ENCODE peak calls at places on chromosomes 2 and 18, in eight cellular contexts. T is RWPE1, G is GM12892, W is GM12891, L is kidney, F is T-helper 1 cell, V is skeletal muscle cell, I is HFFc6. D is an unnamed sample.
A peak's percentile ranks its signal among the peaks of the same experiment; 100 is the strongest.

GRCh38 chr2:86622409-86622877 is 1.2 kb downstream of the RNF103 start:
- DNase-seq in T (peak; percentile 14), G (no peak), W (no peak), L (peak; percentile 75), F (no peak), V (no peak), I (no peak), D (peak; percentile 17)

GRCh38 chr18:42929857-42930256 is 185.6 kb downstream of the RIT2 start:
- DNase-seq in T (no peak), G (no peak), W (no peak), L (no peak), F (no peak), V (peak; percentile 56), I (no peak), D (no peak)

GRCh38 chr2:96245609-96246390 is 20.0 kb downstream of the TMEM127 start:
- DNase-seq in T (no peak), G (no peak), W (no peak), L (peak; percentile 53), F (no peak), V (no peak), I (peak; percentile 46), D (no peak)

GRCh38 chr2:71122917-71123316 is 7.1 kb downstream of the MCEE start:
- DNase-seq in T (peak; percentile 8), G (no peak), W (no peak), L (no peak), F (no peak), V (no peak), I (no peak), D (no peak)

GRCh38 chr2:10253596-10254372 is 48.9 kb upstream of the HPCAL1 start:
- DNase-seq in T (no peak), G (no peak), W (no peak), L (peak; percentile 56), F (no peak), V (no peak), I (no peak), D (no peak)

GRCh38 chr2:65357095-65357958 is 75.1 kb downstream of the SPRED2 start:
- DNase-seq in T (no peak), G (no peak), W (no peak), L (no peak), F (no peak), V (no peak), I (no peak), D (no peak)

GRCh38 chr18:68520406-68521075 is 194.4 kb downstream of the TMX3 start:
- DNase-seq in T (no peak), G (no peak), W (no peak), L (no peak), F (no peak), V (peak; percentile 61), I (peak; percentile 59), D (no peak)

GRCh38 chr2:45168731-45169338 is 159.6 kb upstream of the SIX2 start:
- DNase-seq in T (peak; percentile 51), G (peak; percentile 27), W (peak; percentile 44), L (no peak), F (no peak), V (no peak), I (no peak), D (no peak)

GRCh38 chr2:145228506-145228905 is 708.6 kb upstream of the ZEB2 start:
- DNase-seq in T (no peak), G (no peak), W (no peak), L (no peak), F (no peak), V (peak; percentile 12), I (peak; percentile 10), D (no peak)

GRCh38 chr2:45814951-45815621 is 163.6 kb downstream of the PRKCE start:
- DNase-seq in T (no peak), G (no peak), W (no peak), L (no peak), F (no peak), V (no peak), I (no peak), D (no peak)

GRCh38 chr2:186718895-186719294 is 25.0 kb downstream of the FAM171B start:
- DNase-seq in T (no peak), G (no peak), W (no peak), L (no peak), F (no peak), V (no peak), I (no peak), D (no peak)

GRCh38 chr2:20016346-20016745 is 3.9 kb upstream of the MATN3 start:
- DNase-seq in T (no peak), G (no peak), W (no peak), L (no peak), F (no peak), V (no peak), I (no peak), D (no peak)

GRCh38 chr18:74378179-74378682 is 62.6 kb downstream of the C18orf63 start:
- DNase-seq in T (no peak), G (no peak), W (no peak), L (no peak), F (no peak), V (no peak), I (no peak), D (peak; percentile 46)

GRCh38 chr2:157032019-157032418 is 225.5 kb upstream of the GALNT5 start:
- DNase-seq in T (peak; percentile 82), G (no peak), W (no peak), L (no peak), F (no peak), V (peak; percentile 83), I (peak; percentile 93), D (peak; percentile 57)

GRCh38 chr2:42923632-42924425 is 131.4 kb upstream of the HAAO start:
- DNase-seq in T (no peak), G (no peak), W (no peak), L (no peak), F (no peak), V (no peak), I (no peak), D (no peak)

GRCh38 chr2:181356526-181356925 is 100.7 kb upstream of the ITGA4 start:
- DNase-seq in T (no peak), G (no peak), W (no peak), L (no peak), F (no peak), V (no peak), I (no peak), D (no peak)

GRCh38 chr2:234329202-234329930 is 167.5 kb downstream of the ARL4C start:
- DNase-seq in T (no peak), G (no peak), W (no peak), L (no peak), F (no peak), V (no peak), I (no peak), D (no peak)

GRCh38 chr2:174681983-174682577 is 82.2 kb downstream of the CHRNA1 start:
- DNase-seq in T (peak; percentile 12), G (peak; percentile 49), W (peak; percentile 47), L (peak; percentile 86), F (peak; percentile 22), V (no peak), I (no peak), D (peak; percentile 75)

GRCh38 chr2:233026211-233026813 is 6.2 kb upstream of the NEU2 start:
- DNase-seq in T (peak; percentile 67), G (no peak), W (no peak), L (no peak), F (no peak), V (no peak), I (peak; percentile 77), D (peak; percentile 31)

GRCh38 chr18:25326231-25327042 is 25.5 kb downstream of the ZNF521 start:
- DNase-seq in T (no peak), G (no peak), W (no peak), L (no peak), F (no peak), V (no peak), I (no peak), D (no peak)

GRCh38 chr2:101418704-101419663 is 31.7 kb upstream of the CREG2 start:
- DNase-seq in T (peak; percentile 70), G (peak; percentile 40), W (peak; percentile 47), L (no peak), F (no peak), V (no peak), I (peak; percentile 59), D (peak; percentile 68)

GRCh38 chr2:98736464-98736889 is 5.5 kb upstream of the MGAT4A start:
- DNase-seq in T (no peak), G (no peak), W (no peak), L (no peak), F (no peak), V (no peak), I (no peak), D (no peak)

GRCh38 chr2:38013158-38013752 is 62.7 kb downstream of the CYP1B1 start:
- DNase-seq in T (peak; percentile 26), G (no peak), W (no peak), L (no peak), F (no peak), V (peak; percentile 36), I (peak; percentile 39), D (peak; percentile 32)

GRCh38 chr2:1736997-1737480 is 7.3 kb downstream of the PXDN start:
- DNase-seq in T (no peak), G (no peak), W (no peak), L (peak; percentile 48), F (no peak), V (peak; percentile 77), I (peak; percentile 80), D (peak; percentile 69)

GRCh38 chr18:48000701-48001100 is 70.2 kb upstream of the SMAD2 start:
- DNase-seq in T (no peak), G (no peak), W (no peak), L (no peak), F (no peak), V (no peak), I (no peak), D (no peak)

GRCh38 chr2:46893231-46893943 is 22.2 kb downstream of the MCFD2 start:
- DNase-seq in T (no peak), G (no peak), W (no peak), L (no peak), F (no peak), V (no peak), I (no peak), D (no peak)

GRCh38 chr18:12317664-12318333 is 9.8 kb downstream of the TUBB6 start:
- DNase-seq in T (no peak), G (no peak), W (no peak), L (no peak), F (no peak), V (no peak), I (peak; percentile 74), D (peak; percentile 66)

GRCh38 chr2:96727431-96727830 is 12.4 kb downstream of the LMAN2L start:
- DNase-seq in T (no peak), G (no peak), W (no peak), L (no peak), F (no peak), V (no peak), I (no peak), D (no peak)

GRCh38 chr2:109208071-109208950 is 79.3 kb downstream of the SH3RF3 start:
- DNase-seq in T (no peak), G (no peak), W (no peak), L (no peak), F (no peak), V (no peak), I (peak; percentile 23), D (no peak)

GRCh38 chr18:11005528-11005927 is 143.8 kb downstream of the PIEZO2 start:
- DNase-seq in T (peak; percentile 52), G (no peak), W (no peak), L (no peak), F (no peak), V (peak; percentile 32), I (no peak), D (peak; percentile 52)

GRCh38 chr2:24474053-24474452 is 17.0 kb upstream of the NCOA1 start:
- DNase-seq in T (no peak), G (no peak), W (no peak), L (no peak), F (no peak), V (no peak), I (no peak), D (no peak)

D was measured in AG08396.